ENCODE peak calls at places on chromosome 7, in eight cellular contexts. Y is CD8-positive, alpha-beta memory T cell; D is NCI-H345; V is hippocampal formation; E is brain microvascular endothelial cell; I is fibroblast of pulmonary artery; H is Peyer's patch; Z is HEK293T. B is an unnamed sample.

GRCh38 chr7:92973293-92973731 is 136.9 kb upstream of the CDK6 start:
- DNase-seq in Y (no peak), D (no peak), V (no peak), E (no peak), I (no peak), H (no peak), Z (no peak), B (no peak)

GRCh38 chr7:30926323-30926722 is 14.7 kb downstream of the AQP1 start:
- DNase-seq in Y (no peak), D (no peak), V (no peak), E (no peak), I (no peak), H (no peak), Z (no peak), B (no peak)

GRCh38 chr7:132225216-132226030 is 350.8 kb downstream of the PLXNA4 start:
- DNase-seq in Y (no peak), D (no peak), V (no peak), E (no peak), I (no peak), H (no peak), Z (no peak), B (no peak)

GRCh38 chr7:24510781-24511180 is 62.5 kb upstream of the PALS2 start:
- DNase-seq in Y (no peak), D (no peak), V (no peak), E (no peak), I (no peak), H (no peak), Z (no peak), B (no peak)

GRCh38 chr7:641269-641671 is 85.2 kb upstream of the DNAAF5 start:
- DNase-seq in Y (no peak), D (no peak), V (no peak), E (no peak), I (no peak), H (no peak), Z (no peak), B (no peak)

GRCh38 chr7:96737545-96738050 is 28.0 kb upstream of the SEM1 start:
- DNase-seq in Y (no peak), D (no peak), V (no peak), E (no peak), I (no peak), H (no peak), Z (no peak), B (no peak)

GRCh38 chr7:157160433-157160832 is 21.7 kb downstream of the UBE3C start:
- DNase-seq in Y (no peak), D (no peak), V (no peak), E (no peak), I (no peak), H (no peak), Z (no peak), B (no peak)

GRCh38 chr7:10122573-10123100 is 851.0 kb upstream of the PHF14 start:
- DNase-seq in Y (no peak), D (peak), V (peak), E (no peak), I (peak), H (no peak), Z (no peak), B (peak)

GRCh38 chr7:66790725-66791124 is 50.2 kb downstream of the RABGEF1 start:
- DNase-seq in Y (no peak), D (no peak), V (no peak), E (no peak), I (no peak), H (no peak), Z (no peak), B (no peak)

GRCh38 chr7:102864958-102865357 is 47.8 kb upstream of the LRRC17 start:
- DNase-seq in Y (no peak), D (no peak), V (no peak), E (no peak), I (peak), H (no peak), Z (no peak), B (no peak)

GRCh38 chr7:43648725-43649406 is 66.0 kb downstream of the STK17A start:
- DNase-seq in Y (peak), D (no peak), V (no peak), E (peak), I (peak), H (no peak), Z (no peak), B (no peak)

GRCh38 chr7:77461246-77461645 is 45.1 kb upstream of the GSAP start:
- DNase-seq in Y (no peak), D (no peak), V (no peak), E (no peak), I (no peak), H (no peak), Z (no peak), B (no peak)

GRCh38 chr7:11492307-11492706 is 339.7 kb downstream of the THSD7A start:
- DNase-seq in Y (no peak), D (no peak), V (no peak), E (no peak), I (peak), H (no peak), Z (no peak), B (no peak)

GRCh38 chr7:81630600-81630999 is 139.2 kb downstream of the HGF start:
- DNase-seq in Y (no peak), D (no peak), V (no peak), E (no peak), I (no peak), H (no peak), Z (no peak), B (no peak)

GRCh38 chr7:105480931-105481330 is 41.1 kb downstream of the PUS7 start:
- DNase-seq in Y (no peak), D (no peak), V (no peak), E (no peak), I (no peak), H (no peak), Z (no peak), B (no peak)

GRCh38 chr7:140031364-140031763 is 31.4 kb downstream of the PARP12 start:
- DNase-seq in Y (no peak), D (no peak), V (no peak), E (no peak), I (no peak), H (no peak), Z (no peak), B (no peak)

GRCh38 chr7:133290041-133290440 is 37.2 kb downstream of the EXOC4 start:
- DNase-seq in Y (no peak), D (no peak), V (no peak), E (peak), I (peak), H (no peak), Z (no peak), B (no peak)

GRCh38 chr7:23067271-23067670 is 38.3 kb upstream of the KLHL7 start:
- DNase-seq in Y (no peak), D (no peak), V (no peak), E (no peak), I (peak), H (no peak), Z (no peak), B (no peak)

GRCh38 chr7:1720325-1720724 is 50.2 kb downstream of the ELFN1 start:
- DNase-seq in Y (no peak), D (peak), V (no peak), E (no peak), I (no peak), H (no peak), Z (no peak), B (no peak)

GRCh38 chr7:150383710-150384397 is 4.7 kb downstream of the ZNF775 start:
- DNase-seq in Y (no peak), D (peak), V (peak), E (no peak), I (no peak), H (peak), Z (no peak), B (peak)

GRCh38 chr7:43756368-43757072 is 2.0 kb upstream of the BLVRA start:
- DNase-seq in Y (no peak), D (no peak), V (no peak), E (peak), I (peak), H (no peak), Z (no peak), B (no peak)